ENCODE peak calls at places on chromosomes 6 and 20, in seven cellular contexts. J is sciatic nerve; P is CD8-positive, alpha-beta T cell; L is mucosa of descending colon; A is Panc1; U is activated CD4-positive, alpha-beta T cell treated with anti-CD3 and anti-CD28 coated beads for 36 hours; V is psoas muscle. K is an unnamed sample.

GRCh38 chr6:15464211-15464725 is 198.6 kb downstream of the DTNBP1 start:
- ATAC-seq in J (no peak), P (peak), L (peak), A (peak), U (peak), V (peak), K (peak)

GRCh38 chr6:75317503-75318206 is 33.1 kb upstream of the TMEM30A start:
- ATAC-seq in J (peak), P (no peak), L (no peak), A (no peak), U (no peak), V (no peak), K (no peak)

GRCh38 chr6:137102851-137103492 is 58.2 kb upstream of the IL20RA start:
- ATAC-seq in J (no peak), P (peak), L (peak), A (no peak), U (peak), V (no peak), K (peak)

GRCh38 chr20:4665591-4665990 is 56.1 kb upstream of the PRND start:
- ATAC-seq in J (no peak), P (peak), L (no peak), A (no peak), U (peak), V (no peak), K (no peak)

GRCh38 chr6:2848851-2849250 is 7.2 kb upstream of the SERPINB1 start:
- ATAC-seq in J (no peak), P (peak), L (peak), A (no peak), U (peak), V (no peak), K (peak)

GRCh38 chr6:167858086-167858591 is 31.4 kb downstream of the AFDN start:
- ATAC-seq in J (peak), P (no peak), L (peak), A (peak), U (no peak), V (no peak), K (no peak)

GRCh38 chr20:11305406-11305805 is 612.3 kb upstream of the BTBD3 start:
- ATAC-seq in J (no peak), P (no peak), L (no peak), A (no peak), U (no peak), V (no peak), K (peak)

GRCh38 chr20:57048027-57048869 is 218.2 kb downstream of the BMP7 start:
- ATAC-seq in J (peak), P (no peak), L (peak), A (peak), U (peak), V (no peak), K (peak)

GRCh38 chr6:37809144-37809543 is 10.4 kb upstream of the ZFAND3 start:
- ATAC-seq in J (peak), P (no peak), L (no peak), A (no peak), U (no peak), V (no peak), K (peak)

GRCh38 chr6:122730775-122731386 is 48.6 kb upstream of the FABP7 start:
- ATAC-seq in J (peak), P (no peak), L (peak), A (no peak), U (no peak), V (peak), K (peak)

GRCh38 chr6:89007209-89008001 is 44.0 kb upstream of the RNGTT start:
- ATAC-seq in J (no peak), P (no peak), L (no peak), A (no peak), U (no peak), V (no peak), K (no peak)

GRCh38 chr6:47116616-47117015 is 74.5 kb upstream of the ADGRF1 start:
- ATAC-seq in J (no peak), P (no peak), L (peak), A (no peak), U (no peak), V (no peak), K (peak)

K was measured in esophagus mucosa.